ENCODE peak calls at places on chromosomes 4 and X, in six cellular contexts. W, F, S, A, X and O are unnamed samples.

GRCh38 chr4:153107246-153107645 is 97.0 kb upstream of the TRIM2 start:
- DNase-seq in W (no peak), F (no peak), S (no peak), A (no peak), X (no peak), O (no peak)

GRCh38 chr4:156594619-156595018 is 377.0 kb downstream of the PDGFC start:
- DNase-seq in W (peak; percentile 45), F (peak; percentile 10), S (no peak), A (no peak), X (no peak), O (no peak)

GRCh38 chr4:147550626-147551250 is 66.5 kb upstream of the TMEM184C start:
- DNase-seq in W (no peak), F (no peak), S (peak; percentile 63), A (peak; percentile 39), X (no peak), O (peak; percentile 50)

GRCh38 chr4:85932371-85933305 is 427.2 kb downstream of the MAPK10 start:
- DNase-seq in W (no peak), F (no peak), S (peak; percentile 61), A (peak; percentile 68), X (no peak), O (peak; percentile 11)

GRCh38 chrX:147912093-147912801 is 528 bp downstream of the FMR1 start:
- DNase-seq in W (peak; percentile 15), F (peak; percentile 34), S (peak; percentile 40), A (peak; percentile 38), X (no peak), O (peak; percentile 33)

GRCh38 chrX:153333271-153333670 is 682 bp upstream of the ZNF275 start:
- DNase-seq in W (no peak), F (no peak), S (peak; percentile 55), A (peak; percentile 80), X (no peak), O (no peak)

GRCh38 chr4:95547708-95548471 is 883 bp downstream of the UNC5C start:
- DNase-seq in W (peak; percentile 25), F (no peak), S (no peak), A (peak; percentile 2), X (no peak), O (peak; percentile 16)

GRCh38 chrX:66150188-66150587 is 13.9 kb upstream of the HEPH start:
- DNase-seq in W (no peak), F (no peak), S (no peak), A (no peak), X (no peak), O (no peak)

GRCh38 chr4:157217708-157218107 is 2.8 kb upstream of the GRIA2 start:
- DNase-seq in W (no peak), F (no peak), S (peak; percentile 11), A (peak; percentile 20), X (no peak), O (peak; percentile 24)

GRCh38 chr4:15186149-15186548 is 183.9 kb downstream of the CPEB2 start:
- DNase-seq in W (no peak), F (no peak), S (peak; percentile 23), A (peak; percentile 39), X (no peak), O (no peak)

GRCh38 chr4:164446516-164446915 is 307.4 kb upstream of the SMIM31 start:
- DNase-seq in W (no peak), F (no peak), S (no peak), A (no peak), X (no peak), O (no peak)

GRCh38 chrX:115268421-115268820 is 21.1 kb upstream of the LUZP4 start:
- DNase-seq in W (no peak), F (peak; percentile 29), S (no peak), A (no peak), X (no peak), O (no peak)

GRCh38 chr4:172830295-172830764 is 338.3 kb upstream of the GALNT7 start:
- DNase-seq in W (no peak), F (peak; percentile 20), S (peak; percentile 12), A (no peak), X (no peak), O (peak; percentile 46)

GRCh38 chr4:103994059-103994458 is 274.3 kb upstream of the TACR3 start:
- DNase-seq in W (no peak), F (no peak), S (no peak), A (no peak), X (no peak), O (no peak)

GRCh38 chr4:94457692-94458106 is 6.0 kb downstream of the PDLIM5 start:
- DNase-seq in W (no peak), F (no peak), S (no peak), A (no peak), X (no peak), O (no peak)

GRCh38 chr4:13907255-13907751 is 279.8 kb upstream of the BOD1L1 start:
- DNase-seq in W (no peak), F (no peak), S (peak; percentile 97), A (peak; percentile 97), X (no peak), O (peak; percentile 63)

GRCh38 chrX:56233682-56234081 is 1.5 kb downstream of the KLF8 start:
- DNase-seq in W (peak; percentile 37), F (no peak), S (no peak), A (peak; percentile 5), X (no peak), O (peak; percentile 13)

GRCh38 chrX:113950081-113950678 is 633.7 kb upstream of the HTR2C start:
- DNase-seq in W (no peak), F (no peak), S (no peak), A (no peak), X (no peak), O (no peak)

GRCh38 chr4:110245567-110245966 is 47.2 kb upstream of the ELOVL6 start:
- DNase-seq in W (no peak), F (no peak), S (peak; percentile 36), A (peak; percentile 9), X (no peak), O (peak; percentile 42)